ENCODE peak calls at places on chromosomes 3 and 15, in seven cellular contexts. One of them, this sample, is unnamed.

GRCh38 chr3:142618917-142619401 is 22.8 kb downstream of the PLS1 start:
- DNase-seq in GM13977: no peak
- DNase-seq in activated T-cell treated with anti-CD3 and anti-CD28 coated beads for 1 hour: no peak
- DNase-seq in germinal center: no peak
- DNase-seq in iris pigment epithelial cell: no peak
- DNase-seq in kidney: no peak
- DNase-seq in hepatocyte: peak; percentile 43
- DNase-seq in this sample: no peak

GRCh38 chr3:171817074-171817748 is 6.9 kb upstream of the PLD1 start:
- DNase-seq in iris pigment epithelial cell: no peak
- DNase-seq in GM13977: no peak
- DNase-seq in kidney: no peak
- DNase-seq in germinal center: no peak
- DNase-seq in activated T-cell treated with anti-CD3 and anti-CD28 coated beads for 1 hour: no peak
- DNase-seq in hepatocyte: no peak
- DNase-seq in this sample: no peak

GRCh38 chr3:35296533-35296932 is 342.8 kb upstream of the ARPP21 start:
- DNase-seq in germinal center: no peak
- DNase-seq in GM13977: peak; percentile 4
- DNase-seq in activated T-cell treated with anti-CD3 and anti-CD28 coated beads for 1 hour: no peak
- DNase-seq in kidney: no peak
- DNase-seq in hepatocyte: no peak
- DNase-seq in iris pigment epithelial cell: no peak
- DNase-seq in this sample: no peak

GRCh38 chr15:57327985-57328471 is 48.3 kb upstream of the CGNL1 start:
- DNase-seq in kidney: no peak
- DNase-seq in activated T-cell treated with anti-CD3 and anti-CD28 coated beads for 1 hour: no peak
- DNase-seq in GM13977: no peak
- DNase-seq in germinal center: no peak
- DNase-seq in hepatocyte: no peak
- DNase-seq in iris pigment epithelial cell: peak; percentile 97
- DNase-seq in this sample: peak; percentile 85

GRCh38 chr3:10554236-10554611 is 48.8 kb upstream of the ATP2B2 start:
- DNase-seq in activated T-cell treated with anti-CD3 and anti-CD28 coated beads for 1 hour: no peak
- DNase-seq in hepatocyte: no peak
- DNase-seq in GM13977: no peak
- DNase-seq in kidney: no peak
- DNase-seq in iris pigment epithelial cell: no peak
- DNase-seq in germinal center: no peak
- DNase-seq in this sample: no peak

GRCh38 chr3:39064646-39065045 is 12.8 kb downstream of the WDR48 start:
- DNase-seq in iris pigment epithelial cell: peak; percentile 63
- DNase-seq in GM13977: no peak
- DNase-seq in activated T-cell treated with anti-CD3 and anti-CD28 coated beads for 1 hour: no peak
- DNase-seq in hepatocyte: no peak
- DNase-seq in germinal center: no peak
- DNase-seq in kidney: no peak
- DNase-seq in this sample: peak; percentile 87

GRCh38 chr3:44020178-44020577 is 221.5 kb upstream of the TOPAZ1 start:
- DNase-seq in iris pigment epithelial cell: no peak
- DNase-seq in hepatocyte: no peak
- DNase-seq in activated T-cell treated with anti-CD3 and anti-CD28 coated beads for 1 hour: no peak
- DNase-seq in germinal center: no peak
- DNase-seq in GM13977: no peak
- DNase-seq in kidney: no peak
- DNase-seq in this sample: no peak

GRCh38 chr3:110711130-110711832 is 360.3 kb upstream of the NECTIN3 start:
- DNase-seq in germinal center: no peak
- DNase-seq in hepatocyte: no peak
- DNase-seq in iris pigment epithelial cell: no peak
- DNase-seq in activated T-cell treated with anti-CD3 and anti-CD28 coated beads for 1 hour: no peak
- DNase-seq in kidney: no peak
- DNase-seq in GM13977: no peak
- DNase-seq in this sample: peak; percentile 12

GRCh38 chr3:56829543-56829942 is 27.8 kb upstream of the ARHGEF3 start:
- DNase-seq in activated T-cell treated with anti-CD3 and anti-CD28 coated beads for 1 hour: no peak
- DNase-seq in GM13977: no peak
- DNase-seq in hepatocyte: no peak
- DNase-seq in germinal center: no peak
- DNase-seq in kidney: no peak
- DNase-seq in iris pigment epithelial cell: no peak
- DNase-seq in this sample: no peak

GRCh38 chr3:99938270-99938955 is 120.8 kb downstream of the CMSS1 start:
- DNase-seq in GM13977: peak; percentile 37
- DNase-seq in activated T-cell treated with anti-CD3 and anti-CD28 coated beads for 1 hour: no peak
- DNase-seq in iris pigment epithelial cell: peak; percentile 72
- DNase-seq in germinal center: peak; percentile 13
- DNase-seq in hepatocyte: no peak
- DNase-seq in kidney: no peak
- DNase-seq in this sample: no peak

GRCh38 chr15:48623456-48623855 is 22.1 kb downstream of the FBN1 start:
- DNase-seq in iris pigment epithelial cell: no peak
- DNase-seq in activated T-cell treated with anti-CD3 and anti-CD28 coated beads for 1 hour: no peak
- DNase-seq in kidney: no peak
- DNase-seq in hepatocyte: no peak
- DNase-seq in GM13977: no peak
- DNase-seq in germinal center: no peak
- DNase-seq in this sample: no peak

GRCh38 chr15:49286649-49287394 is 116.8 kb downstream of the GALK2 start:
- DNase-seq in hepatocyte: no peak
- DNase-seq in kidney: no peak
- DNase-seq in activated T-cell treated with anti-CD3 and anti-CD28 coated beads for 1 hour: no peak
- DNase-seq in GM13977: no peak
- DNase-seq in iris pigment epithelial cell: peak; percentile 64
- DNase-seq in germinal center: no peak
- DNase-seq in this sample: no peak

GRCh38 chr15:33131880-33132279 is 62.6 kb downstream of the FMN1 start:
- DNase-seq in activated T-cell treated with anti-CD3 and anti-CD28 coated beads for 1 hour: no peak
- DNase-seq in hepatocyte: no peak
- DNase-seq in kidney: no peak
- DNase-seq in GM13977: no peak
- DNase-seq in iris pigment epithelial cell: peak; percentile 40
- DNase-seq in germinal center: no peak
- DNase-seq in this sample: peak; percentile 29

GRCh38 chr3:48419597-48419996 is 10.3 kb downstream of the PLXNB1 start:
- DNase-seq in hepatocyte: no peak
- DNase-seq in activated T-cell treated with anti-CD3 and anti-CD28 coated beads for 1 hour: no peak
- DNase-seq in iris pigment epithelial cell: no peak
- DNase-seq in germinal center: no peak
- DNase-seq in GM13977: no peak
- DNase-seq in kidney: peak; percentile 60
- DNase-seq in this sample: no peak

GRCh38 chr15:38201714-38202113 is 50.9 kb upstream of the SPRED1 start:
- DNase-seq in hepatocyte: no peak
- DNase-seq in kidney: no peak
- DNase-seq in activated T-cell treated with anti-CD3 and anti-CD28 coated beads for 1 hour: no peak
- DNase-seq in iris pigment epithelial cell: peak; percentile 35
- DNase-seq in GM13977: no peak
- DNase-seq in germinal center: no peak
- DNase-seq in this sample: no peak

GRCh38 chr3:100548053-100548452 is 55.6 kb downstream of the TMEM45A start:
- DNase-seq in iris pigment epithelial cell: no peak
- DNase-seq in kidney: no peak
- DNase-seq in activated T-cell treated with anti-CD3 and anti-CD28 coated beads for 1 hour: no peak
- DNase-seq in GM13977: no peak
- DNase-seq in hepatocyte: no peak
- DNase-seq in germinal center: no peak
- DNase-seq in this sample: no peak

GRCh38 chr15:43920815-43921214 is 94.0 kb downstream of the WDR76 start:
- DNase-seq in GM13977: no peak
- DNase-seq in kidney: no peak
- DNase-seq in hepatocyte: no peak
- DNase-seq in iris pigment epithelial cell: peak; percentile 66
- DNase-seq in germinal center: no peak
- DNase-seq in activated T-cell treated with anti-CD3 and anti-CD28 coated beads for 1 hour: no peak
- DNase-seq in this sample: peak; percentile 84

GRCh38 chr15:96472647-96473046 is 142.1 kb downstream of the NR2F2 start:
- DNase-seq in hepatocyte: no peak
- DNase-seq in iris pigment epithelial cell: no peak
- DNase-seq in germinal center: no peak
- DNase-seq in kidney: no peak
- DNase-seq in GM13977: no peak
- DNase-seq in activated T-cell treated with anti-CD3 and anti-CD28 coated beads for 1 hour: no peak
- DNase-seq in this sample: no peak

GRCh38 chr3:129248286-129248979 is 973 bp upstream of the COPG1 start:
- DNase-seq in activated T-cell treated with anti-CD3 and anti-CD28 coated beads for 1 hour: no peak
- DNase-seq in germinal center: no peak
- DNase-seq in kidney: no peak
- DNase-seq in GM13977: no peak
- DNase-seq in iris pigment epithelial cell: no peak
- DNase-seq in hepatocyte: no peak
- DNase-seq in this sample: no peak

GRCh38 chr15:42286445-42287029 is 13.3 kb upstream of the TMEM87A start:
- DNase-seq in hepatocyte: no peak
- DNase-seq in activated T-cell treated with anti-CD3 and anti-CD28 coated beads for 1 hour: no peak
- DNase-seq in GM13977: no peak
- DNase-seq in germinal center: no peak
- DNase-seq in kidney: no peak
- DNase-seq in iris pigment epithelial cell: peak; percentile 75
- DNase-seq in this sample: no peak

GRCh38 chr15:20351448-20351961 is 190.1 kb downstream of the GOLGA6L6 start:
- DNase-seq in kidney: peak; percentile 76
- DNase-seq in activated T-cell treated with anti-CD3 and anti-CD28 coated beads for 1 hour: no peak
- DNase-seq in germinal center: no peak
- DNase-seq in hepatocyte: peak; percentile 45
- DNase-seq in iris pigment epithelial cell: no peak
- DNase-seq in GM13977: peak; percentile 44
- DNase-seq in this sample: no peak

GRCh38 chr3:20064387-20064786 is 24.1 kb downstream of the KAT2B start:
- DNase-seq in GM13977: no peak
- DNase-seq in iris pigment epithelial cell: no peak
- DNase-seq in activated T-cell treated with anti-CD3 and anti-CD28 coated beads for 1 hour: no peak
- DNase-seq in hepatocyte: no peak
- DNase-seq in kidney: no peak
- DNase-seq in germinal center: no peak
- DNase-seq in this sample: no peak

GRCh38 chr15:81945014-81945615 is 100.7 kb downstream of the MEX3B start:
- DNase-seq in hepatocyte: no peak
- DNase-seq in activated T-cell treated with anti-CD3 and anti-CD28 coated beads for 1 hour: no peak
- DNase-seq in germinal center: no peak
- DNase-seq in GM13977: no peak
- DNase-seq in kidney: no peak
- DNase-seq in iris pigment epithelial cell: no peak
- DNase-seq in this sample: no peak